ENCODE peak calls at places on chromosome 11, in six cellular contexts. L is foreskin fibroblast; D is upper lobe of right lung; H is CD8-positive, alpha-beta memory T cell; F is AG09309; Q is AG10803. B is an unnamed sample.

GRCh38 chr11:2383823-2384722 is 7.0 kb downstream of the CD81 start:
- DNase-seq in F (no peak), D (no peak), L (peak; percentile 36), Q (no peak), H (peak; percentile 75), B (no peak)

GRCh38 chr11:77066229-77067023 is at the start of gene CAPN5:
- DNase-seq in F (peak; percentile 65), L (peak; percentile 98), Q (peak; percentile 91), D (peak; percentile 95), H (peak; percentile 90), B (peak; percentile 81)

GRCh38 chr11:35066029-35066428 is 72.9 kb upstream of the CD44 start:
- DNase-seq in H (no peak), F (no peak), L (no peak), Q (no peak), D (no peak), B (no peak)

GRCh38 chr11:16881766-16882165 is 132.4 kb downstream of the PLEKHA7 start:
- DNase-seq in F (no peak), D (no peak), L (no peak), Q (no peak), H (no peak), B (no peak)

GRCh38 chr11:93844568-93844967 is 5.8 kb downstream of the VSTM5 start:
- DNase-seq in Q (no peak), L (no peak), D (no peak), H (no peak), F (no peak), B (no peak)

GRCh38 chr11:82246926-82247325 is 486.7 kb downstream of the FAM181B start:
- DNase-seq in H (no peak), D (no peak), L (no peak), F (no peak), Q (no peak), B (no peak)

GRCh38 chr11:60899021-60899936 is 7.1 kb downstream of the PRPF19 start:
- DNase-seq in D (no peak), F (no peak), L (peak; percentile 90), Q (peak; percentile 70), H (peak; percentile 56), B (no peak)

GRCh38 chr11:128259816-128260215 is 327.5 kb downstream of the ETS1 start:
- DNase-seq in F (no peak), D (no peak), Q (no peak), L (no peak), H (no peak), B (no peak)

GRCh38 chr11:30128269-30128932 is 102.4 kb upstream of the FSHB start:
- DNase-seq in D (no peak), L (peak; percentile 5), Q (peak; percentile 57), H (no peak), F (no peak), B (peak; percentile 96)

GRCh38 chr11:60871378-60872061 is 4.2 kb downstream of the ZP1 start:
- DNase-seq in H (peak; percentile 55), L (peak; percentile 74), D (peak; percentile 64), F (no peak), Q (peak; percentile 36), B (peak; percentile 13)

GRCh38 chr11:94641167-94641761 is 74.1 kb downstream of the PIWIL4 start:
- DNase-seq in F (no peak), H (no peak), Q (peak; percentile 49), D (no peak), L (no peak), B (no peak)

GRCh38 chr11:78423241-78423640 is 5.6 kb upstream of the GAB2 start:
- DNase-seq in H (no peak), Q (no peak), L (no peak), D (no peak), F (no peak), B (no peak)

GRCh38 chr11:1232328-1233321 is 9.8 kb downstream of the MUC5B start:
- DNase-seq in Q (no peak), F (no peak), L (no peak), H (peak; percentile 46), D (peak; percentile 60), B (no peak)

GRCh38 chr11:111408789-111409727 is 30.0 kb upstream of the POU2AF1 start:
- DNase-seq in F (no peak), Q (peak; percentile 38), L (peak; percentile 22), H (no peak), D (no peak), B (peak; percentile 41)

DNA sequence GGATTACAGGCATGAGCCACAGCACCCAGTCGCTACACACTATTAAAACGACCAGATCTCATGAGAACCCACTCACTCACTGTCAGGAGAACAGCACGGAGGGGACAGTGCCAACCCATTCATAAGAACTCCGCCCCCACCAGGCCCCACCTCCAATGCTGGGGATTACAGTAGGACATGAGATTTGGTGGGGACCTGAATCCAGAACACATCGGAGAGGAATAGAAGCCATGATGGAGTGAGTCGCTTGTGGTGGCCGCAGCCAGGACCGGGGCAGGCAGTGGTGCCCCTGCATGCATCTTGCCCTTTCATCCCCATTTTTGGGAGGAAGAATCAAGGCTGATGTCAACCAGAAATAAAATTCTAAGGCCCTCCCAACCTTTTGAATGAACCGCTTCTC is 8.7 kb downstream of the NADSYN1 start:
- DNase-seq in H (peak; percentile 15), D (no peak), L (no peak), Q (no peak), F (no peak), B (no peak)
- H3K4me3 ChIP-seq in H (no peak overlapping the region), D (no peak overlapping the region), L (no peak overlapping the region), Q (no peak overlapping the region), F (no peak overlapping the region), B (no peak overlapping the region)

GRCh38 chr11:46343520-46343919 is 3.7 kb upstream of the DGKZ start:
- DNase-seq in F (no peak), D (no peak), Q (no peak), L (no peak), H (no peak), B (no peak)

GRCh38 chr11:46347637-46348311 is 511 bp downstream of the DGKZ start:
- DNase-seq in D (no peak), F (no peak), L (peak; percentile 45), Q (no peak), H (no peak), B (no peak)

GRCh38 chr11:46345131-46345597 is 2.1 kb upstream of the DGKZ start:
- DNase-seq in D (peak; percentile 84), H (no peak), F (no peak), Q (no peak), L (no peak), B (no peak)

GRCh38 chr11:46346886-46347636 is at the start of gene DGKZ:
- DNase-seq in Q (peak; percentile 78), H (peak; percentile 93), D (peak; percentile 95), L (peak; percentile 93), F (no peak), B (no peak)

GRCh38 chr11:46345881-46346484 is 1.3 kb upstream of the DGKZ start:
- DNase-seq in F (no peak), D (no peak), Q (no peak), H (no peak), L (no peak), B (no peak)
- H3K4me3 ChIP-seq in F (no peak overlapping the region), D (peak overlapping the region; percentile 59), Q (no peak overlapping the region), H (peak overlapping the region; percentile 76), L (no peak overlapping the region), B (no peak overlapping the region)

GRCh38 chr11:62433141-62433543 is 14.3 kb downstream of the SCGB1A1 start:
- DNase-seq in D (no peak), F (no peak), L (peak; percentile 27), Q (no peak), H (no peak), B (no peak)
- H3K4me3 ChIP-seq in D (no peak overlapping the region), F (no peak overlapping the region), L (no peak overlapping the region), Q (no peak overlapping the region), H (no peak overlapping the region), B (no peak overlapping the region)

GRCh38 chr11:43418197-43418596 is 59.5 kb downstream of the TTC17 start:
- DNase-seq in L (no peak), D (no peak), H (no peak), F (no peak), Q (no peak), B (no peak)
- H3K4me3 ChIP-seq in L (no peak overlapping the region), D (no peak overlapping the region), H (no peak overlapping the region), F (no peak overlapping the region), Q (no peak overlapping the region), B (no peak overlapping the region)

DNA sequence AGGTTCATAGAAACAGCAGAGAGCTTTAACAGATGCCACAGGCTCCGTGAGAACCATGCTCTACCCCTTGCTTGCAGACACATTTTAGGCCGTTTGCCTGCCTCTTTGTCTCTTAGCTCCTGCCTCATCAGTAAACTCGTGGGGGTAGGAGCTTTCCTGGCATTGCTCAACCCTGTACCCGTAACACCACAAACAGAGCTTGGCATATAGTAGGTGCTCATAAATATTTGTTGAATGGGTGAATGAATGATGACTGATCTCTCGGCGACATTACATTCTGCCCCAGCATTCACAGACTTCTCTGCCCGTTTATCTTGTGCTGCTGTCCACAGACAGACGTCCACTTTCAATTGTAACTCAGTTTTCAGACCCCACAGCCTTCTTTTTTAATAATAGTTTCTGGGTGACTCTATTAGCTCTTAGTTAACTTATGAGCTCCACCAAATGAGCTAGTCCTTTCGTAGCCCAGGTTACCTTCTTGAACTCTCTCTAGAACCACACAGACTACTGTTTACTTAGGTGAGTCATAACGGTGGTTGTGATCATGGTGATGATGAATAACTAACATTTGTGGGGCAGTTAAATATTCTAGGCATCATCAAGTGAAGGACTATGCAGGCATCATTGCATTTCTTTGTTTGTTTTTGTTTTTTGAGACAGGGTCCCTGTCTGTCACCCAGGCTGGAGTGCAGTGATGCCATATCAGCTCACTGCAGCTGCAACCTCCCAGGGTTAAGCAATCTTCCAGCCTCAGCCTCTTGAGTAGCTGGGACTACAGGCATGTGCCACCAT is 188.4 kb downstream of the ADAMTS15 start:
- DNase-seq in D (no peak), H (no peak), L (peak; percentile 78), Q (peak; percentile 66), F (no peak), B (peak; percentile 54)
- H3K4me3 ChIP-seq in D (no peak overlapping the region), H (no peak overlapping the region), L (no peak overlapping the region), Q (no peak overlapping the region), F (no peak overlapping the region), B (no peak overlapping the region)

GRCh38 chr11:69470793-69471192 is 10.7 kb upstream of the LINC01488 start:
- DNase-seq in Q (no peak), D (no peak), F (no peak), H (no peak), L (no peak), B (no peak)
- H3K4me3 ChIP-seq in Q (no peak overlapping the region), D (no peak overlapping the region), F (no peak overlapping the region), H (no peak overlapping the region), L (no peak overlapping the region), B (no peak overlapping the region)

GRCh38 chr11:39772525-39773137 is 1686.8 kb downstream of the LRRC4C start:
- DNase-seq in H (no peak), F (no peak), Q (no peak), L (no peak), D (no peak), B (no peak)

DNA sequence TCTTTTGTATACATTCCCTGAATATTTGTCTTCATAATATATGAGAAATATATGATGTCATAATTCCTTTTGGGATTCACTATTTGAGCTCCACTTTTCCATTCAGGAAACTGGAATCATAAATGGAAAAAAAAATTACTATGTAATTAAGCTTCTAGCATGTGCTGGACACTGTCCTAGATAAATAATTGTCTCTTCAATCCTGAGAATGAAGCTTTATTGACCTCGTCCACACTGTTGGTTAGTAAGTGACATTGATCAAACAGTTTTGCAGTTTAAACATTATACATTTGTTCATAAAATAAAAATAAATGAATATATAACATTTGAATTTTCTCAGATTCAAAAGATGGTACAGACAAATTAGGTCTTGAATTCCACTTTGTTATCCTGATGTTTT is 1691.2 kb downstream of the LRRC4C start:
- DNase-seq in H (no peak), D (no peak), Q (no peak), L (no peak), F (no peak), B (no peak)
- H3K4me3 ChIP-seq in H (no peak overlapping the region), D (no peak overlapping the region), Q (no peak overlapping the region), L (no peak overlapping the region), F (no peak overlapping the region), B (no peak overlapping the region)